ENCODE peak calls at places on chromosomes 12 and 14, in ten cellular contexts. One of them, this sample, is unnamed.

GRCh38 chr14:101065696-101066694 is 162.5 kb upstream of the RTL1 start:
- DNase-seq in caudate nucleus: no peak
- DNase-seq in neural crest cell: no peak
- DNase-seq in lung: no peak
- DNase-seq in activated CD4-positive, alpha-beta T cell treated with anti-CD3 and anti-CD28 coated beads, Interleukin-2, amount 10 ng/mL, durations not matched to agents 7 days and 5 days: no peak
- DNase-seq in KBM-7: no peak
- DNase-seq in EH: no peak
- DNase-seq in hepatic stellate cell: no peak
- DNase-seq in omental fat pad: peak; percentile 8
- DNase-seq in tibial artery: peak; percentile 10
- DNase-seq in this sample: no peak

GRCh38 chr12:77591959-77592358 is 238.7 kb upstream of the NAV3 start:
- DNase-seq in hepatic stellate cell: no peak
- DNase-seq in KBM-7: no peak
- DNase-seq in neural crest cell: no peak
- DNase-seq in EH: no peak
- DNase-seq in activated CD4-positive, alpha-beta T cell treated with anti-CD3 and anti-CD28 coated beads, Interleukin-2, amount 10 ng/mL, durations not matched to agents 7 days and 5 days: no peak
- DNase-seq in lung: no peak
- DNase-seq in omental fat pad: no peak
- DNase-seq in tibial artery: no peak
- DNase-seq in caudate nucleus: no peak
- DNase-seq in this sample: peak; percentile 85

GRCh38 chr14:100665518-100666032 is 61.1 kb upstream of the DLK1 start:
- DNase-seq in lung: no peak
- DNase-seq in tibial artery: no peak
- DNase-seq in KBM-7: no peak
- DNase-seq in hepatic stellate cell: no peak
- DNase-seq in omental fat pad: no peak
- DNase-seq in EH: peak; percentile 25
- DNase-seq in caudate nucleus: no peak
- DNase-seq in activated CD4-positive, alpha-beta T cell treated with anti-CD3 and anti-CD28 coated beads, Interleukin-2, amount 10 ng/mL, durations not matched to agents 7 days and 5 days: no peak
- DNase-seq in neural crest cell: no peak
- DNase-seq in this sample: peak; percentile 50

GRCh38 chr14:57486767-57487379 is 6.8 kb downstream of the CCDC198 start:
- DNase-seq in hepatic stellate cell: peak; percentile 14
- DNase-seq in KBM-7: peak; percentile 38
- DNase-seq in activated CD4-positive, alpha-beta T cell treated with anti-CD3 and anti-CD28 coated beads, Interleukin-2, amount 10 ng/mL, durations not matched to agents 7 days and 5 days: no peak
- DNase-seq in omental fat pad: no peak
- DNase-seq in neural crest cell: no peak
- DNase-seq in EH: peak; percentile 51
- DNase-seq in caudate nucleus: no peak
- DNase-seq in tibial artery: no peak
- DNase-seq in lung: no peak
- DNase-seq in this sample: peak; percentile 73

GRCh38 chr12:38144601-38145436 is 171.8 kb upstream of the ALG10B start:
- DNase-seq in omental fat pad: no peak
- DNase-seq in hepatic stellate cell: no peak
- DNase-seq in KBM-7: no peak
- DNase-seq in lung: no peak
- DNase-seq in neural crest cell: no peak
- DNase-seq in tibial artery: no peak
- DNase-seq in caudate nucleus: no peak
- DNase-seq in EH: no peak
- DNase-seq in activated CD4-positive, alpha-beta T cell treated with anti-CD3 and anti-CD28 coated beads, Interleukin-2, amount 10 ng/mL, durations not matched to agents 7 days and 5 days: no peak
- DNase-seq in this sample: no peak

GRCh38 chr12:559208-559905 is 99.6 kb downstream of the B4GALNT3 start:
- DNase-seq in activated CD4-positive, alpha-beta T cell treated with anti-CD3 and anti-CD28 coated beads, Interleukin-2, amount 10 ng/mL, durations not matched to agents 7 days and 5 days: no peak
- DNase-seq in lung: no peak
- DNase-seq in KBM-7: no peak
- DNase-seq in caudate nucleus: no peak
- DNase-seq in neural crest cell: no peak
- DNase-seq in tibial artery: no peak
- DNase-seq in hepatic stellate cell: no peak
- DNase-seq in EH: no peak
- DNase-seq in omental fat pad: no peak
- DNase-seq in this sample: no peak

GRCh38 chr12:91772411-91772810 is 373.2 kb downstream of the BTG1 start:
- DNase-seq in neural crest cell: no peak
- DNase-seq in hepatic stellate cell: no peak
- DNase-seq in activated CD4-positive, alpha-beta T cell treated with anti-CD3 and anti-CD28 coated beads, Interleukin-2, amount 10 ng/mL, durations not matched to agents 7 days and 5 days: no peak
- DNase-seq in EH: no peak
- DNase-seq in tibial artery: no peak
- DNase-seq in omental fat pad: no peak
- DNase-seq in KBM-7: no peak
- DNase-seq in caudate nucleus: no peak
- DNase-seq in lung: no peak
- DNase-seq in this sample: no peak

GRCh38 chr14:52013984-52014600 is 24.7 kb downstream of the RTRAF start:
- DNase-seq in hepatic stellate cell: no peak
- DNase-seq in EH: no peak
- DNase-seq in neural crest cell: peak; percentile 54
- DNase-seq in activated CD4-positive, alpha-beta T cell treated with anti-CD3 and anti-CD28 coated beads, Interleukin-2, amount 10 ng/mL, durations not matched to agents 7 days and 5 days: no peak
- DNase-seq in caudate nucleus: no peak
- DNase-seq in omental fat pad: no peak
- DNase-seq in KBM-7: peak; percentile 32
- DNase-seq in lung: no peak
- DNase-seq in tibial artery: no peak
- DNase-seq in this sample: peak; percentile 59

GRCh38 chr14:45664668-45665356 is 411.8 kb upstream of the MIS18BP1 start:
- DNase-seq in KBM-7: peak; percentile 12
- DNase-seq in neural crest cell: no peak
- DNase-seq in caudate nucleus: no peak
- DNase-seq in omental fat pad: no peak
- DNase-seq in lung: no peak
- DNase-seq in hepatic stellate cell: no peak
- DNase-seq in activated CD4-positive, alpha-beta T cell treated with anti-CD3 and anti-CD28 coated beads, Interleukin-2, amount 10 ng/mL, durations not matched to agents 7 days and 5 days: no peak
- DNase-seq in tibial artery: no peak
- DNase-seq in EH: peak; percentile 2
- DNase-seq in this sample: peak; percentile 12

GRCh38 chr14:68955164-68955921 is 23.8 kb downstream of the ACTN1 start:
- DNase-seq in caudate nucleus: no peak
- DNase-seq in hepatic stellate cell: no peak
- DNase-seq in neural crest cell: no peak
- DNase-seq in tibial artery: peak; percentile 76
- DNase-seq in omental fat pad: no peak
- DNase-seq in KBM-7: no peak
- DNase-seq in EH: peak; percentile 47
- DNase-seq in lung: no peak
- DNase-seq in activated CD4-positive, alpha-beta T cell treated with anti-CD3 and anti-CD28 coated beads, Interleukin-2, amount 10 ng/mL, durations not matched to agents 7 days and 5 days: no peak
- DNase-seq in this sample: peak; percentile 78

GRCh38 chr14:96117101-96117897 is 78.1 kb downstream of the C14orf132 start:
- DNase-seq in tibial artery: no peak
- DNase-seq in activated CD4-positive, alpha-beta T cell treated with anti-CD3 and anti-CD28 coated beads, Interleukin-2, amount 10 ng/mL, durations not matched to agents 7 days and 5 days: no peak
- DNase-seq in hepatic stellate cell: no peak
- DNase-seq in omental fat pad: no peak
- DNase-seq in KBM-7: no peak
- DNase-seq in EH: peak; percentile 27
- DNase-seq in caudate nucleus: no peak
- DNase-seq in lung: no peak
- DNase-seq in neural crest cell: no peak
- DNase-seq in this sample: peak; percentile 97

GRCh38 chr12:103012884-103013283 is 55.4 kb downstream of the ASCL1 start:
- DNase-seq in KBM-7: no peak
- DNase-seq in hepatic stellate cell: no peak
- DNase-seq in EH: no peak
- DNase-seq in neural crest cell: peak; percentile 64
- DNase-seq in caudate nucleus: peak; percentile 35
- DNase-seq in activated CD4-positive, alpha-beta T cell treated with anti-CD3 and anti-CD28 coated beads, Interleukin-2, amount 10 ng/mL, durations not matched to agents 7 days and 5 days: no peak
- DNase-seq in lung: no peak
- DNase-seq in tibial artery: no peak
- DNase-seq in omental fat pad: no peak
- DNase-seq in this sample: peak; percentile 41

GRCh38 chr14:50766338-50766886 is 64.5 kb downstream of the NIN start:
- DNase-seq in lung: no peak
- DNase-seq in EH: peak; percentile 86
- DNase-seq in hepatic stellate cell: peak; percentile 22
- DNase-seq in tibial artery: no peak
- DNase-seq in neural crest cell: no peak
- DNase-seq in omental fat pad: no peak
- DNase-seq in KBM-7: no peak
- DNase-seq in activated CD4-positive, alpha-beta T cell treated with anti-CD3 and anti-CD28 coated beads, Interleukin-2, amount 10 ng/mL, durations not matched to agents 7 days and 5 days: no peak
- DNase-seq in caudate nucleus: no peak
- DNase-seq in this sample: no peak

GRCh38 chr14:61297581-61297980 is 16.4 kb upstream of the TMEM30B start:
- DNase-seq in lung: no peak
- DNase-seq in hepatic stellate cell: no peak
- DNase-seq in caudate nucleus: no peak
- DNase-seq in activated CD4-positive, alpha-beta T cell treated with anti-CD3 and anti-CD28 coated beads, Interleukin-2, amount 10 ng/mL, durations not matched to agents 7 days and 5 days: no peak
- DNase-seq in tibial artery: no peak
- DNase-seq in EH: no peak
- DNase-seq in omental fat pad: no peak
- DNase-seq in neural crest cell: no peak
- DNase-seq in KBM-7: no peak
- DNase-seq in this sample: no peak

GRCh38 chr14:33364536-33364935 is 425.9 kb downstream of the NPAS3 start:
- DNase-seq in KBM-7: no peak
- DNase-seq in neural crest cell: no peak
- DNase-seq in EH: no peak
- DNase-seq in hepatic stellate cell: no peak
- DNase-seq in omental fat pad: no peak
- DNase-seq in lung: no peak
- DNase-seq in activated CD4-positive, alpha-beta T cell treated with anti-CD3 and anti-CD28 coated beads, Interleukin-2, amount 10 ng/mL, durations not matched to agents 7 days and 5 days: no peak
- DNase-seq in caudate nucleus: no peak
- DNase-seq in tibial artery: no peak
- DNase-seq in this sample: no peak

GRCh38 chr14:21107360-21107781 is 6.5 kb downstream of the TMEM253 start:
- DNase-seq in hepatic stellate cell: no peak
- DNase-seq in omental fat pad: no peak
- DNase-seq in activated CD4-positive, alpha-beta T cell treated with anti-CD3 and anti-CD28 coated beads, Interleukin-2, amount 10 ng/mL, durations not matched to agents 7 days and 5 days: no peak
- DNase-seq in neural crest cell: no peak
- DNase-seq in KBM-7: no peak
- DNase-seq in EH: no peak
- DNase-seq in tibial artery: no peak
- DNase-seq in lung: no peak
- DNase-seq in caudate nucleus: no peak
- DNase-seq in this sample: no peak

GRCh38 chr14:52663850-52664249 is 31.5 kb downstream of the ERO1A start:
- DNase-seq in caudate nucleus: no peak
- DNase-seq in omental fat pad: no peak
- DNase-seq in hepatic stellate cell: no peak
- DNase-seq in lung: no peak
- DNase-seq in KBM-7: no peak
- DNase-seq in neural crest cell: no peak
- DNase-seq in activated CD4-positive, alpha-beta T cell treated with anti-CD3 and anti-CD28 coated beads, Interleukin-2, amount 10 ng/mL, durations not matched to agents 7 days and 5 days: no peak
- DNase-seq in EH: no peak
- DNase-seq in tibial artery: no peak
- DNase-seq in this sample: peak; percentile 78

GRCh38 chr12:53133722-53134121 is 30.4 kb downstream of the SOAT2 start:
- DNase-seq in neural crest cell: no peak
- DNase-seq in KBM-7: no peak
- DNase-seq in lung: no peak
- DNase-seq in activated CD4-positive, alpha-beta T cell treated with anti-CD3 and anti-CD28 coated beads, Interleukin-2, amount 10 ng/mL, durations not matched to agents 7 days and 5 days: no peak
- DNase-seq in EH: no peak
- DNase-seq in hepatic stellate cell: no peak
- DNase-seq in caudate nucleus: no peak
- DNase-seq in tibial artery: no peak
- DNase-seq in omental fat pad: no peak
- DNase-seq in this sample: no peak

GRCh38 chr14:99821519-99822165 is 28.4 kb downstream of the EML1 start:
- DNase-seq in neural crest cell: no peak
- DNase-seq in caudate nucleus: no peak
- DNase-seq in omental fat pad: no peak
- DNase-seq in EH: peak; percentile 93
- DNase-seq in KBM-7: peak; percentile 66
- DNase-seq in hepatic stellate cell: no peak
- DNase-seq in activated CD4-positive, alpha-beta T cell treated with anti-CD3 and anti-CD28 coated beads, Interleukin-2, amount 10 ng/mL, durations not matched to agents 7 days and 5 days: peak; percentile 16
- DNase-seq in lung: no peak
- DNase-seq in tibial artery: no peak
- DNase-seq in this sample: peak; percentile 49

GRCh38 chr12:31896514-31897039 is 62.6 kb upstream of the RESF1 start:
- DNase-seq in KBM-7: peak; percentile 100
- DNase-seq in hepatic stellate cell: no peak
- DNase-seq in activated CD4-positive, alpha-beta T cell treated with anti-CD3 and anti-CD28 coated beads, Interleukin-2, amount 10 ng/mL, durations not matched to agents 7 days and 5 days: peak; percentile 94
- DNase-seq in tibial artery: no peak
- DNase-seq in EH: no peak
- DNase-seq in lung: peak; percentile 43
- DNase-seq in caudate nucleus: no peak
- DNase-seq in omental fat pad: no peak
- DNase-seq in neural crest cell: no peak
- DNase-seq in this sample: no peak

GRCh38 chr14:93231129-93231979 is 24.3 kb downstream of the UBR7 start:
- DNase-seq in hepatic stellate cell: peak; percentile 71
- DNase-seq in caudate nucleus: peak; percentile 47
- DNase-seq in lung: no peak
- DNase-seq in EH: peak; percentile 67
- DNase-seq in KBM-7: no peak
- DNase-seq in neural crest cell: no peak
- DNase-seq in omental fat pad: no peak
- DNase-seq in activated CD4-positive, alpha-beta T cell treated with anti-CD3 and anti-CD28 coated beads, Interleukin-2, amount 10 ng/mL, durations not matched to agents 7 days and 5 days: no peak
- DNase-seq in tibial artery: no peak
- DNase-seq in this sample: peak; percentile 75

GRCh38 chr12:132518354-132518992 is 28.5 kb downstream of the FBRSL1 start:
- DNase-seq in EH: no peak
- DNase-seq in activated CD4-positive, alpha-beta T cell treated with anti-CD3 and anti-CD28 coated beads, Interleukin-2, amount 10 ng/mL, durations not matched to agents 7 days and 5 days: no peak
- DNase-seq in hepatic stellate cell: no peak
- DNase-seq in lung: no peak
- DNase-seq in tibial artery: no peak
- DNase-seq in omental fat pad: no peak
- DNase-seq in KBM-7: no peak
- DNase-seq in caudate nucleus: no peak
- DNase-seq in neural crest cell: no peak
- DNase-seq in this sample: no peak

GRCh38 chr12:37547611-37548010 is 769.0 kb upstream of the ALG10B start:
- DNase-seq in hepatic stellate cell: no peak
- DNase-seq in neural crest cell: no peak
- DNase-seq in caudate nucleus: no peak
- DNase-seq in omental fat pad: no peak
- DNase-seq in EH: no peak
- DNase-seq in KBM-7: no peak
- DNase-seq in activated CD4-positive, alpha-beta T cell treated with anti-CD3 and anti-CD28 coated beads, Interleukin-2, amount 10 ng/mL, durations not matched to agents 7 days and 5 days: no peak
- DNase-seq in tibial artery: no peak
- DNase-seq in lung: no peak
- DNase-seq in this sample: no peak